ENCODE peak calls at places on chromosomes 3 and 15, in seven cellular contexts. One of them, this sample, is unnamed.

GRCh38 chr3:45664558-45664957 is 24.6 kb upstream of the SACM1L start:
- DNase-seq in MM.1S: peak
- DNase-seq in fibroblast of mammary gland: no peak
- DNase-seq in foreskin fibroblast: no peak
- DNase-seq in HCT116: no peak
- DNase-seq in neuronal stem cell: no peak
- DNase-seq in AG09309: no peak
- DNase-seq in this sample: no peak

GRCh38 chr15:89587955-89588354 is 12.7 kb downstream of the TICRR start:
- DNase-seq in AG09309: peak
- DNase-seq in foreskin fibroblast: peak
- DNase-seq in MM.1S: no peak
- DNase-seq in HCT116: no peak
- DNase-seq in neuronal stem cell: no peak
- DNase-seq in fibroblast of mammary gland: peak
- DNase-seq in this sample: peak

GRCh38 chr15:23629234-23629805 is 18.3 kb downstream of the MAGEL2 start:
- DNase-seq in MM.1S: peak
- DNase-seq in neuronal stem cell: no peak
- DNase-seq in AG09309: no peak
- DNase-seq in fibroblast of mammary gland: peak
- DNase-seq in foreskin fibroblast: no peak
- DNase-seq in HCT116: no peak
- DNase-seq in this sample: peak

GRCh38 chr15:59170295-59170881 is 36.3 kb upstream of the LDHAL6B start:
- DNase-seq in neuronal stem cell: no peak
- DNase-seq in foreskin fibroblast: peak
- DNase-seq in MM.1S: no peak
- DNase-seq in fibroblast of mammary gland: peak
- DNase-seq in AG09309: peak
- DNase-seq in HCT116: no peak
- DNase-seq in this sample: peak

GRCh38 chr3:37466660-37467359 is 292.4 kb upstream of the LRRFIP2 start:
- DNase-seq in neuronal stem cell: no peak
- DNase-seq in MM.1S: no peak
- DNase-seq in HCT116: no peak
- DNase-seq in foreskin fibroblast: no peak
- DNase-seq in AG09309: no peak
- DNase-seq in fibroblast of mammary gland: no peak
- DNase-seq in this sample: no peak

GRCh38 chr15:73599934-73600333 is 33.3 kb downstream of the NPTN start:
- DNase-seq in neuronal stem cell: no peak
- DNase-seq in MM.1S: no peak
- DNase-seq in AG09309: no peak
- DNase-seq in fibroblast of mammary gland: peak
- DNase-seq in foreskin fibroblast: peak
- DNase-seq in HCT116: peak
- DNase-seq in this sample: peak

GRCh38 chr3:140859592-140860336 is 81.9 kb upstream of the SLC25A36 start:
- DNase-seq in HCT116: no peak
- DNase-seq in fibroblast of mammary gland: peak
- DNase-seq in foreskin fibroblast: no peak
- DNase-seq in MM.1S: peak
- DNase-seq in AG09309: no peak
- DNase-seq in neuronal stem cell: no peak
- DNase-seq in this sample: no peak

GRCh38 chr3:107973152-107973551 is 117.7 kb downstream of the CD47 start:
- DNase-seq in AG09309: no peak
- DNase-seq in fibroblast of mammary gland: peak
- DNase-seq in MM.1S: no peak
- DNase-seq in neuronal stem cell: no peak
- DNase-seq in HCT116: no peak
- DNase-seq in foreskin fibroblast: no peak
- DNase-seq in this sample: peak

GRCh38 chr15:50669611-50670010 is 17.0 kb downstream of the TRPM7 start:
- DNase-seq in neuronal stem cell: no peak
- DNase-seq in fibroblast of mammary gland: no peak
- DNase-seq in HCT116: no peak
- DNase-seq in MM.1S: no peak
- DNase-seq in AG09309: no peak
- DNase-seq in foreskin fibroblast: no peak
- DNase-seq in this sample: no peak

GRCh38 chr3:108051005-108051404 is 39.8 kb downstream of the CD47 start:
- DNase-seq in foreskin fibroblast: no peak
- DNase-seq in neuronal stem cell: no peak
- DNase-seq in AG09309: no peak
- DNase-seq in fibroblast of mammary gland: no peak
- DNase-seq in HCT116: no peak
- DNase-seq in MM.1S: no peak
- DNase-seq in this sample: peak

GRCh38 chr3:73110530-73110929 is 49.1 kb downstream of the EBLN2 start:
- DNase-seq in foreskin fibroblast: no peak
- DNase-seq in AG09309: no peak
- DNase-seq in neuronal stem cell: no peak
- DNase-seq in MM.1S: no peak
- DNase-seq in HCT116: no peak
- DNase-seq in fibroblast of mammary gland: no peak
- DNase-seq in this sample: no peak

GRCh38 chr3:184774996-184775715 is 36.8 kb upstream of the VPS8 start:
- DNase-seq in HCT116: no peak
- DNase-seq in fibroblast of mammary gland: no peak
- DNase-seq in neuronal stem cell: no peak
- DNase-seq in MM.1S: no peak
- DNase-seq in AG09309: no peak
- DNase-seq in foreskin fibroblast: no peak
- DNase-seq in this sample: no peak

GRCh38 chr3:178434206-178434805 is 101.9 kb upstream of the KCNMB2 start:
- DNase-seq in HCT116: no peak
- DNase-seq in foreskin fibroblast: no peak
- DNase-seq in fibroblast of mammary gland: no peak
- DNase-seq in AG09309: no peak
- DNase-seq in neuronal stem cell: no peak
- DNase-seq in MM.1S: peak
- DNase-seq in this sample: peak

GRCh38 chr3:119973276-119973675 is 121.0 kb downstream of the GSK3B start:
- DNase-seq in neuronal stem cell: no peak
- DNase-seq in foreskin fibroblast: no peak
- DNase-seq in AG09309: no peak
- DNase-seq in MM.1S: no peak
- DNase-seq in fibroblast of mammary gland: no peak
- DNase-seq in HCT116: no peak
- DNase-seq in this sample: no peak

GRCh38 chr3:105862217-105862616 is 6.6 kb downstream of the CBLB start:
- DNase-seq in AG09309: no peak
- DNase-seq in HCT116: no peak
- DNase-seq in neuronal stem cell: no peak
- DNase-seq in fibroblast of mammary gland: no peak
- DNase-seq in foreskin fibroblast: no peak
- DNase-seq in MM.1S: no peak
- DNase-seq in this sample: no peak

GRCh38 chr3:149971403-149972075 is 844 bp upstream of the PFN2 start:
- DNase-seq in neuronal stem cell: no peak
- DNase-seq in AG09309: no peak
- DNase-seq in foreskin fibroblast: peak
- DNase-seq in HCT116: peak
- DNase-seq in MM.1S: peak
- DNase-seq in fibroblast of mammary gland: peak
- DNase-seq in this sample: peak

GRCh38 chr3:171134170-171134569 is 107.7 kb upstream of the SLC2A2 start:
- DNase-seq in HCT116: no peak
- DNase-seq in MM.1S: no peak
- DNase-seq in AG09309: no peak
- DNase-seq in foreskin fibroblast: no peak
- DNase-seq in neuronal stem cell: no peak
- DNase-seq in fibroblast of mammary gland: peak
- DNase-seq in this sample: no peak

GRCh38 chr3:146469206-146470017 is at the start of gene PLSCR2:
- DNase-seq in neuronal stem cell: no peak
- DNase-seq in MM.1S: peak
- DNase-seq in fibroblast of mammary gland: peak
- DNase-seq in foreskin fibroblast: no peak
- DNase-seq in HCT116: no peak
- DNase-seq in AG09309: no peak
- DNase-seq in this sample: no peak

GRCh38 chr3:194675081-194675640 is 3.2 kb upstream of the LSG1 start:
- DNase-seq in HCT116: no peak
- DNase-seq in AG09309: no peak
- DNase-seq in MM.1S: no peak
- DNase-seq in neuronal stem cell: no peak
- DNase-seq in fibroblast of mammary gland: peak
- DNase-seq in foreskin fibroblast: no peak
- DNase-seq in this sample: no peak

GRCh38 chr3:74268753-74269152 is 345.7 kb downstream of the CNTN3 start:
- DNase-seq in MM.1S: no peak
- DNase-seq in AG09309: no peak
- DNase-seq in neuronal stem cell: no peak
- DNase-seq in foreskin fibroblast: no peak
- DNase-seq in HCT116: no peak
- DNase-seq in fibroblast of mammary gland: peak
- DNase-seq in this sample: no peak

GRCh38 chr15:92900712-92901052 is 558 bp downstream of the CHD2 start:
- DNase-seq in neuronal stem cell: no peak
- DNase-seq in AG09309: no peak
- DNase-seq in foreskin fibroblast: no peak
- DNase-seq in HCT116: no peak
- DNase-seq in fibroblast of mammary gland: no peak
- DNase-seq in MM.1S: no peak
- DNase-seq in this sample: no peak

GRCh38 chr3:51700403-51700802 is 6.5 kb upstream of the GRM2 start:
- DNase-seq in AG09309: no peak
- DNase-seq in fibroblast of mammary gland: no peak
- DNase-seq in MM.1S: no peak
- DNase-seq in neuronal stem cell: no peak
- DNase-seq in foreskin fibroblast: no peak
- DNase-seq in HCT116: no peak
- DNase-seq in this sample: no peak
- H3K4me3 ChIP-seq in AG09309: no peak
- H3K4me3 ChIP-seq in fibroblast of mammary gland: no peak
- H3K4me3 ChIP-seq in MM.1S: no peak
- H3K4me3 ChIP-seq in neuronal stem cell: no peak
- H3K4me3 ChIP-seq in foreskin fibroblast: no peak
- H3K4me3 ChIP-seq in HCT116: no peak
- H3K4me3 ChIP-seq in this sample: no peak

DNA sequence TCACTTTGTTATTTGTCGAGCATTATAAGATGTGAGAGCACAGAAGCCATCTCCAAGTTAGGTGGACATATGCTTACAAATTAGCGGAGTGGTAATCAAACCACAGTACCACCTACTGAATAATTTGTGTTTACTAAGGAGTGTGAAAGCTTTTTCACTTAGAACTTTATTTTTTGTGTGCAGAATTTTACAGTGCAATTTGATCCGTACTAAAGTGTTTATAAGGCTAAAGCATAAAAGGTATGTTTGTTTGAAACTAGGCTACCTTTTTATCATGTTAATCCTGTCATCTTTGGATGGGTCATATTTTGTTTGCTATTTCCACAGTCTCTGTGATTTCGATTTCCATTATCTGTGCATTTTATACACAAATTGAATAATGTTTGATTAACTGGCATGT is 37.5 kb downstream of the MAP2K5 start:
- DNase-seq in fibroblast of mammary gland: no peak
- DNase-seq in AG09309: no peak
- DNase-seq in MM.1S: no peak
- DNase-seq in foreskin fibroblast: no peak
- DNase-seq in neuronal stem cell: no peak
- DNase-seq in HCT116: no peak
- DNase-seq in this sample: no peak
- H3K4me3 ChIP-seq in fibroblast of mammary gland: no peak
- H3K4me3 ChIP-seq in AG09309: no peak
- H3K4me3 ChIP-seq in MM.1S: no peak
- H3K4me3 ChIP-seq in foreskin fibroblast: no peak
- H3K4me3 ChIP-seq in neuronal stem cell: no peak
- H3K4me3 ChIP-seq in HCT116: no peak
- H3K4me3 ChIP-seq in this sample: no peak

GRCh38 chr3:62161306-62161705 is 212.0 kb downstream of the FEZF2 start:
- DNase-seq in MM.1S: no peak
- DNase-seq in AG09309: no peak
- DNase-seq in neuronal stem cell: no peak
- DNase-seq in fibroblast of mammary gland: peak
- DNase-seq in HCT116: no peak
- DNase-seq in foreskin fibroblast: peak
- DNase-seq in this sample: no peak

GRCh38 chr3:62164746-62165145 is 208.6 kb downstream of the FEZF2 start:
- DNase-seq in MM.1S: no peak
- DNase-seq in fibroblast of mammary gland: no peak
- DNase-seq in neuronal stem cell: no peak
- DNase-seq in AG09309: no peak
- DNase-seq in HCT116: no peak
- DNase-seq in foreskin fibroblast: no peak
- DNase-seq in this sample: no peak

GRCh38 chr3:62164196-62164595 is 209.2 kb downstream of the FEZF2 start:
- DNase-seq in MM.1S: no peak
- DNase-seq in neuronal stem cell: no peak
- DNase-seq in fibroblast of mammary gland: no peak
- DNase-seq in foreskin fibroblast: no peak
- DNase-seq in HCT116: no peak
- DNase-seq in AG09309: no peak
- DNase-seq in this sample: no peak

GRCh38 chr3:62159056-62159455 is 214.3 kb downstream of the FEZF2 start:
- DNase-seq in MM.1S: no peak
- DNase-seq in HCT116: no peak
- DNase-seq in foreskin fibroblast: no peak
- DNase-seq in fibroblast of mammary gland: no peak
- DNase-seq in neuronal stem cell: no peak
- DNase-seq in AG09309: no peak
- DNase-seq in this sample: no peak

GRCh38 chr3:62159693-62160092 is 213.7 kb downstream of the FEZF2 start:
- DNase-seq in AG09309: no peak
- DNase-seq in fibroblast of mammary gland: peak
- DNase-seq in neuronal stem cell: no peak
- DNase-seq in HCT116: no peak
- DNase-seq in foreskin fibroblast: peak
- DNase-seq in MM.1S: no peak
- DNase-seq in this sample: no peak
- H3K4me3 ChIP-seq in AG09309: no peak
- H3K4me3 ChIP-seq in fibroblast of mammary gland: no peak
- H3K4me3 ChIP-seq in neuronal stem cell: no peak
- H3K4me3 ChIP-seq in HCT116: no peak
- H3K4me3 ChIP-seq in foreskin fibroblast: no peak
- H3K4me3 ChIP-seq in MM.1S: no peak
- H3K4me3 ChIP-seq in this sample: peak

GRCh38 chr15:53869044-53869805 is 109.0 kb upstream of the UNC13C start:
- DNase-seq in HCT116: no peak
- DNase-seq in neuronal stem cell: no peak
- DNase-seq in foreskin fibroblast: no peak
- DNase-seq in fibroblast of mammary gland: no peak
- DNase-seq in MM.1S: peak
- DNase-seq in AG09309: no peak
- DNase-seq in this sample: no peak

GRCh38 chr15:53869806-53870073 is 108.5 kb upstream of the UNC13C start:
- DNase-seq in MM.1S: no peak
- DNase-seq in AG09309: no peak
- DNase-seq in foreskin fibroblast: no peak
- DNase-seq in fibroblast of mammary gland: no peak
- DNase-seq in HCT116: no peak
- DNase-seq in neuronal stem cell: no peak
- DNase-seq in this sample: no peak

GRCh38 chr15:53872410-53872809 is 105.8 kb upstream of the UNC13C start:
- DNase-seq in fibroblast of mammary gland: no peak
- DNase-seq in foreskin fibroblast: no peak
- DNase-seq in AG09309: no peak
- DNase-seq in neuronal stem cell: no peak
- DNase-seq in MM.1S: no peak
- DNase-seq in HCT116: no peak
- DNase-seq in this sample: no peak
- H3K4me3 ChIP-seq in fibroblast of mammary gland: no peak
- H3K4me3 ChIP-seq in foreskin fibroblast: no peak
- H3K4me3 ChIP-seq in AG09309: no peak
- H3K4me3 ChIP-seq in neuronal stem cell: no peak
- H3K4me3 ChIP-seq in MM.1S: no peak
- H3K4me3 ChIP-seq in HCT116: no peak
- H3K4me3 ChIP-seq in this sample: no peak

GRCh38 chr3:128068156-128068620 is 16.0 kb downstream of the SEC61A1 start:
- DNase-seq in HCT116: peak
- DNase-seq in AG09309: no peak
- DNase-seq in neuronal stem cell: peak
- DNase-seq in MM.1S: peak
- DNase-seq in foreskin fibroblast: no peak
- DNase-seq in fibroblast of mammary gland: peak
- DNase-seq in this sample: peak
- H3K4me3 ChIP-seq in HCT116: no peak
- H3K4me3 ChIP-seq in AG09309: no peak
- H3K4me3 ChIP-seq in neuronal stem cell: no peak
- H3K4me3 ChIP-seq in MM.1S: no peak
- H3K4me3 ChIP-seq in foreskin fibroblast: no peak
- H3K4me3 ChIP-seq in fibroblast of mammary gland: no peak
- H3K4me3 ChIP-seq in this sample: no peak

This sample was measured in adipocyte.